ENCODE peak calls at places on chromosomes 12 and 14, in four cellular contexts. X is GM13977, I is heart right ventricle, P is transverse colon. A is an unnamed sample.

GRCh38 chr14:23379331-23380196 is 2.7 kb downstream of the CMTM5 start:
- DNase-seq in X (peak), I (no peak), P (peak), A (peak)

GRCh38 chr12:109255377-109255776 is 53.7 kb downstream of the FOXN4 start:
- DNase-seq in X (no peak), I (no peak), P (no peak), A (no peak)

GRCh38 chr12:23950011-23950774 is 723 bp upstream of the SOX5 start:
- DNase-seq in X (no peak), I (no peak), P (no peak), A (no peak)

GRCh38 chr12:125983094-125983783 is 918.0 kb downstream of the AACS start:
- DNase-seq in X (no peak), I (no peak), P (peak), A (peak)

GRCh38 chr12:115160290-115161108 is 476.5 kb upstream of the TBX3 start:
- DNase-seq in X (no peak), I (no peak), P (no peak), A (no peak)

GRCh38 chr12:110741371-110741770 is 1.3 kb downstream of the PPP1CC start:
- DNase-seq in X (peak), I (no peak), P (no peak), A (no peak)

GRCh38 chr12:102848832-102849231 is 68.2 kb downstream of the PAH start:
- DNase-seq in X (no peak), I (no peak), P (no peak), A (no peak)

GRCh38 chr14:65772901-65773574 is 360.5 kb downstream of the FUT8 start:
- DNase-seq in X (no peak), I (no peak), P (no peak), A (no peak)

GRCh38 chr12:75766263-75767160 is 255.1 kb upstream of the KRR1 start:
- DNase-seq in X (no peak), I (no peak), P (no peak), A (peak)

GRCh38 chr14:72553656-72554055 is 340.2 kb downstream of the DPF3 start:
- DNase-seq in X (no peak), I (no peak), P (no peak), A (no peak)

GRCh38 chr14:105971593-105972500 is 445.5 kb downstream of the TMEM121 start:
- DNase-seq in X (no peak), I (no peak), P (no peak), A (no peak)

GRCh38 chr14:56205906-56206305 is 87.7 kb downstream of the PELI2 start:
- DNase-seq in X (no peak), I (no peak), P (no peak), A (no peak)

GRCh38 chr12:104452046-104452445 is 4.7 kb upstream of the CHST11 start:
- DNase-seq in X (no peak), I (no peak), P (no peak), A (no peak)

GRCh38 chr14:104955396-104955770 is 22.8 kb downstream of the AHNAK2 start:
- DNase-seq in X (no peak), I (no peak), P (no peak), A (no peak)

GRCh38 chr12:113184098-113184899 is 979 bp downstream of the DDX54 start:
- DNase-seq in X (no peak), I (no peak), P (no peak), A (no peak)

GRCh38 chr14:94116701-94117100 is 6.2 kb downstream of the IFI27 start:
- DNase-seq in X (no peak), I (no peak), P (no peak), A (no peak)

GRCh38 chr12:39692258-39692853 is 72.8 kb upstream of the ABCD2 start:
- DNase-seq in X (peak), I (no peak), P (no peak), A (no peak)
- TF ChIP-seq CTCF in X (peak), I (no peak), P (peak), A (no peak)

GRCh38 chr12:106284294-106285105 is 18.0 kb upstream of the TCP11L2 start:
- DNase-seq in X (no peak), I (no peak), P (no peak), A (no peak)
- TF ChIP-seq CTCF in X (no peak), I (no peak), P (no peak), A (no peak)

DNA sequence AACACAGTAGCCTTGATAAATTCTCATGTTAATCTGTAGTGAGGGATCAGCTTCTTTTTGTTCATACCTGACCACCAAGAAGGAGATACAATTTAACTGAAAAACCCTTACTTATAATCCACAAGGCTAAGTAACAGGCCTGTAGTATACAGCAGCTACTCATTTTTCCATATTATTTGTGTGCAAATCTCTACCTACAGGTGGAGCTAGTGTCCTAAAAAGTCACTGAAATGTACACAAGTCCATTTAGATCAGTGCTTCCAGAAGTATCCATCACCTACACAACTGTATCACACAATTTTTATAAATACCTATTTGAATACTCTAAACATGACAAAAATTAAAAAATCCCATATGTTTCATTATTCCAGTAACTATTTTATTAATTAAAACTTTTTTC is 173.2 kb downstream of the SLC35F4 start:
- DNase-seq in X (peak), I (no peak), P (no peak), A (peak)
- TF ChIP-seq CTCF in X (peak), I (no peak), P (peak), A (peak)

DNA sequence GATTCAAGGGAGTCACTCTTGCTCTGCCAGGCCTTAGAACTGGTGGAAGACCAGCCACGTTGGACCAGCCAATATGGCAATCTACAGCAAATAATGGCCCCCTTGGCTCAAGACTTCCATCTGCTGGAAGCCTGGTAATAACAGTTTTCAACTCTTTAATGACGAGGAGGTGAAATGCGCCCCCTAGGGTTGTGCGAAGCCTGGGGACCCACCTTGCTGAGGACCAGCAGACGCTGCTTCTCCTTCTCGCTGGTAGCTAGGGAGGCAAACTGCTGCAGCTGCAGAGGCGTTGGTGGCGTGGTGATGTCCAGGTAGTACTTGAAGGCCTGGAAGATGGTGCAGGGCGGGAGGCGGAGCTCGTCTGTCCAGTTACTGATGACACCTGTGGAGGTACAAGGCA is 41.5 kb upstream of the FBXO21 start:
- DNase-seq in X (no peak), I (no peak), P (no peak), A (no peak)
- TF ChIP-seq CTCF in X (no peak), I (no peak), P (no peak), A (no peak)

GRCh38 chr14:43541356-43541755 is 965.7 kb downstream of the FSCB start:
- DNase-seq in X (no peak), I (no peak), P (no peak), A (no peak)

GRCh38 chr14:43539210-43539609 is 967.9 kb downstream of the FSCB start:
- DNase-seq in X (no peak), I (no peak), P (no peak), A (no peak)

GRCh38 chr14:43535231-43535838 is 971.7 kb downstream of the FSCB start:
- DNase-seq in X (no peak), I (no peak), P (no peak), A (no peak)

DNA sequence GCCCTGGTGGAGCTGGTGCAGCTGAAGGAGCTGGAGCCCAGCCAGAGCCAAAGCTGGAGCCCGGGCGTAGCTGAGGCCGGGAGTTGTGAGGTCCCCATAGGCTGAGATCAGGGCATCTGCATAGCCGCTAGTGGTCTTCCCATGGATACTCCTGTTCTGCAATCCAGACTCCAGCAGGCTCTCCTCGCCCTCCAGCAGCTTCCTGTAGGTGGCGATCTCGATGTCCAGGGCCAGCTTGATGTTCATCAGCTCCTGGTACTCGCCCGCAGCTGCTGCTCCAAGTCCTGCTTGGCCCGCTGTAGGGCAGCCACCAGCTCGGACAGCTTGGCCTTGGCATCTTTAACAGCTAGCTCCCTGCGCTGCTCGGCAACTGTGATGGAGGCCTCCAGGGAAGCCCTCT is 966.1 kb downstream of the FSCB start:
- DNase-seq in X (no peak), I (no peak), P (no peak), A (no peak)
- TF ChIP-seq CTCF in X (no peak), I (no peak), P (no peak), A (no peak)

GRCh38 chr14:103613517-103613916 is 15.5 kb upstream of the KLC1 start:
- DNase-seq in X (peak), I (no peak), P (peak), A (no peak)
- TF ChIP-seq CTCF in X (peak), I (peak), P (peak), A (no peak)

GRCh38 chr14:89214221-89214965 is 202.6 kb downstream of the FOXN3 start:
- DNase-seq in X (no peak), I (peak), P (peak), A (peak)
- TF ChIP-seq CTCF in X (no peak), I (no peak), P (no peak), A (no peak)

DNA sequence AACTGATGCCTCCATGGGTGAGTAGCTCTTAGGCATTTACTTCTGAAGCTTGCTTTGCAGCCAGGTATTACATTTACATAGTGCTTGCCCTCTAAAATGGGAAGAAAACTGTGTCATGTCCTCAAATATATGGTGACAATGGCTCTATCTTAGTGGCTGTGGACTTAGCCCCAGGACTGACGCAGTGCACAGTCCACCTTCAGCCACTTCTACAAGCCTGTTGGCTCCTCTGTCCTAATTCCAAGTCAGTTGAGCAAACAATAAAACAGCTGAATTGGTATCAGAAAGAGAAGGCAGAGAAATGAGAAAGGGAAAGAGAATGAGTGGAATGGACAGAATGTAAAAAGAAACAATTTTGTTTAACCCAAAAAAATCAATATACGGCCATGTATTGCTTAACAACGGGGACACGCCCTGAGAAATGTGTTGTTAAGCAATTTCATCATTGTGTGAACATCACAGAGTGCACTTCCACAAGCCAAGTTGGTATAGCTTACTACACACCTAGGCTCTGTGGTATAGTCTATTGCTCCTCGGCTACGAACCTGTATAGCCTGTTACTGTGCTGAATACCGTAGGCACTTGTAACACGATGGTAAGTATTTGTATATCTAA is 93.5 kb downstream of the GRIN2B start:
- DNase-seq in X (no peak), I (no peak), P (peak), A (peak)
- TF ChIP-seq CTCF in X (no peak), I (no peak), P (no peak), A (no peak)

DNA sequence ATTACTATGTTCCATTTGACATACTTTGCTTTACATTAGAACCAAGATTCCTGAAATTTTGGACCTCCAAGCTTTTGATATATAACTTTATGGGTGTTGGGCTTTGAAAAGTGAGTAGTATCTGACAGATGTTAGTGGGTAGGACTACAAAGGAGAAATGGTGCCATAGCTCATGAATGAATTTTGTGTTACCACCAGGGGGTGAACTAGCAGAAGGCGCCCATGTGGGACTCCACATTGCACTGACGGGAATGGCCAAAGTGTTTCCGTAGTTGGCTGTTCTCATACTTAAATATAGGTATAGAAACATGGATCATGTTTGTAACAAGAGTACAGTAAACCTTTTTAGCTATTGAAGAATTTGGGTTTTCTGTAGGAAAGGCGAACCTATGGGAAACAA is 337.5 kb downstream of the FLRT2 start:
- DNase-seq in X (no peak), I (no peak), P (no peak), A (no peak)
- TF ChIP-seq CTCF in X (peak), I (no peak), P (no peak), A (no peak)

GRCh38 chr12:131230340-131231099 is 276.8 kb downstream of the ADGRD1 start:
- DNase-seq in X (no peak), I (no peak), P (no peak), A (no peak)
- TF ChIP-seq CTCF in X (no peak), I (no peak), P (no peak), A (no peak)